ENCODE peak calls at places on chromosomes 12 and 14, in six cellular contexts. N is heart left ventricle, C is GM13976, E is kidney epithelial cell, Y is dorsolateral prefrontal cortex, M is SJSA1. S is an unnamed sample.

GRCh38 chr14:92783813-92784431 is 10.2 kb upstream of the GOLGA5 start:
- DNase-seq in M (peak; percentile 56), E (no peak), N (no peak), C (peak; percentile 60), Y (no peak), S (no peak)

GRCh38 chr14:30034049-30034635 is 106.5 kb upstream of the PRKD1 start:
- DNase-seq in E (no peak), N (no peak), C (no peak), M (peak; percentile 2), Y (no peak), S (no peak)

GRCh38 chr14:73491256-73491976 is 683 bp downstream of the RIOX1 start:
- DNase-seq in M (peak; percentile 63), N (peak; percentile 45), C (peak; percentile 88), Y (peak; percentile 33), E (no peak), S (no peak)

GRCh38 chr12:92502417-92503028 is 200.3 kb upstream of the PLEKHG7 start:
- DNase-seq in Y (no peak), M (no peak), C (peak; percentile 12), E (no peak), N (no peak), S (no peak)

GRCh38 chr12:53344824-53345485 is 8.8 kb upstream of the SP7 start:
- DNase-seq in E (no peak), N (peak; percentile 82), C (peak; percentile 88), Y (peak; percentile 74), M (peak; percentile 80), S (no peak)

GRCh38 chr14:80291099-80291498 is 79.8 kb upstream of the DIO2 start:
- DNase-seq in Y (no peak), E (no peak), C (no peak), N (no peak), M (no peak), S (no peak)

GRCh38 chr12:131832393-131833231 is 4.4 kb downstream of the MMP17 start:
- DNase-seq in C (no peak), N (peak; percentile 43), Y (peak; percentile 61), M (peak; percentile 17), E (no peak), S (no peak)

GRCh38 chr12:88552672-88553079 is 27.6 kb downstream of the KITLG start:
- DNase-seq in C (no peak), M (no peak), N (no peak), E (no peak), Y (no peak), S (no peak)

GRCh38 chr14:103064436-103064835 is 7.1 kb upstream of the CDC42BPB start:
- DNase-seq in N (no peak), Y (no peak), E (no peak), M (no peak), C (no peak), S (no peak)

GRCh38 chr14:31057035-31057434 is 30.9 kb upstream of the STRN3 start:
- DNase-seq in C (no peak), N (no peak), Y (no peak), M (no peak), E (no peak), S (no peak)

S was measured in epithelial cell of proximal tubule.